ENCODE peak calls at places on chromosome 2, in ten cellular contexts. G, U, Q, Z, E, S, H, M, T and I are unnamed samples. For H3K4me1, the result is how much of the 10 kb centered on the place peaks cover.

GRCh38 chr2:48341556-48342133 is 188.3 kb upstream of the STON1 start:
- DNase-seq in H (no peak), G (no peak), E (no peak), M (no peak), T (no peak), U (no peak), Z (no peak), S (no peak), Q (no peak), I (no peak)

GRCh38 chr2:65198737-65199136 is 28.9 kb upstream of the ACTR2 start:
- DNase-seq in H (peak), Z (no peak), M (no peak), E (no peak), S (peak), U (no peak), G (no peak), Q (peak), T (no peak), I (peak)

GRCh38 chr2:134307334-134307733 is 53.5 kb downstream of the MGAT5 start:
- DNase-seq in T (no peak), G (no peak), S (no peak), H (no peak), Q (no peak), M (no peak), E (no peak), Z (no peak), U (no peak), I (no peak)

GRCh38 chr2:18178736-18179349 is 300.4 kb downstream of the KCNS3 start:
- DNase-seq in E (peak), G (no peak), H (peak), T (peak), Z (no peak), Q (no peak), M (peak), U (no peak), S (peak), I (no peak)

GRCh38 chr2:23092831-23093230 is 292.1 kb upstream of the KLHL29 start:
- DNase-seq in M (peak), U (no peak), T (peak), G (no peak), E (peak), H (no peak), S (peak), Z (no peak), Q (no peak), I (no peak)

GRCh38 chr2:55957142-55957541 is 33.6 kb upstream of the EFEMP1 start:
- DNase-seq in E (no peak), T (no peak), S (no peak), M (no peak), G (no peak), Q (no peak), H (peak), U (no peak), Z (no peak), I (no peak)

GRCh38 chr2:30385327-30385726 is 61.7 kb upstream of the LCLAT1 start:
- DNase-seq in Z (no peak), M (no peak), H (peak), T (peak), S (peak), E (peak), Q (no peak), U (no peak), G (no peak), I (no peak)

GRCh38 chr2:107936427-107937359 is 49.6 kb upstream of the SLC5A7 start:
- DNase-seq in E (peak), M (peak), S (no peak), Q (no peak), T (peak), H (no peak), Z (no peak), G (no peak), U (no peak), I (no peak)

GRCh38 chr2:206635016-206635415 is 7.3 kb upstream of the FAM237A start:
- DNase-seq in M (no peak), Z (no peak), G (no peak), T (no peak), Q (no peak), H (peak), S (no peak), U (no peak), E (no peak), I (no peak)

GRCh38 chr2:158407031-158407430 is 49.5 kb downstream of the CCDC148 start:
- DNase-seq in G (no peak), E (no peak), U (no peak), S (no peak), Q (no peak), H (no peak), M (no peak), Z (no peak), T (no peak), I (no peak)

GRCh38 chr2:7620255-7620654 is 703.0 kb downstream of the RNF144A start:
- DNase-seq in S (no peak), Q (no peak), G (no peak), U (no peak), H (no peak), T (peak), E (no peak), Z (no peak), M (no peak), I (no peak)

GRCh38 chr2:210199186-210199765 is 26.0 kb downstream of the ACADL start:
- DNase-seq in Q (no peak), M (peak), Z (no peak), S (peak), G (no peak), E (peak), U (no peak), T (peak), H (peak), I (no peak)

GRCh38 chr2:216696751-216697560 is 1.6 kb upstream of the IGFBP5 start:
- DNase-seq in M (peak), Z (no peak), Q (no peak), T (peak), E (peak), S (peak), G (no peak), H (peak), U (no peak), I (no peak)

GRCh38 chr2:69356471-69356870 is 30.6 kb downstream of the GFPT1 start:
- DNase-seq in G (no peak), M (no peak), Q (no peak), T (no peak), E (no peak), Z (no peak), H (no peak), U (no peak), S (no peak), I (no peak)

GRCh38 chr2:234969329-234970157 is 17.7 kb downstream of the SH3BP4 start:
- DNase-seq in Z (no peak), M (no peak), T (no peak), S (no peak), U (no peak), E (no peak), H (no peak), G (no peak), Q (no peak), I (no peak)

GRCh38 chr2:74204436-74204835 is 6.0 kb downstream of the MTHFD2 start:
- DNase-seq in Z (no peak), Q (no peak), M (no peak), H (no peak), T (no peak), G (no peak), E (no peak), S (no peak), U (no peak), I (no peak)

GRCh38 chr2:74201196-74201595 is 2.8 kb downstream of the MTHFD2 start:
- DNase-seq in Z (no peak), G (no peak), T (no peak), Q (no peak), H (no peak), S (no peak), U (no peak), M (no peak), E (no peak), I (no peak)

GRCh38 chr2:74199275-74199701 is 873 bp downstream of the MTHFD2 start:
- DNase-seq in G (no peak), E (no peak), U (no peak), Q (no peak), Z (no peak), M (no peak), H (no peak), S (no peak), T (no peak), I (no peak)

GRCh38 chr2:74199871-74200305 is 1.5 kb downstream of the MTHFD2 start:
- DNase-seq in T (peak), G (no peak), Z (no peak), Q (no peak), U (no peak), M (no peak), H (no peak), S (peak), E (no peak), I (no peak)

GRCh38 chr2:74201596-74201995 is 3.2 kb downstream of the MTHFD2 start:
- DNase-seq in T (no peak), M (no peak), U (peak), G (no peak), H (peak), Q (no peak), S (peak), E (no peak), Z (no peak), I (no peak)
- H3K4me3 ChIP-seq in T (no peak), M (no peak), U (peak), G (no peak), H (no peak), Q (peak), S (no peak), E (peak), Z (no peak), I (peak)

GRCh38 chr2:101698419-101699190 is 1.1 kb downstream of the MAP4K4 start:
- DNase-seq in S (no peak), G (no peak), E (peak), T (no peak), H (peak), U (no peak), M (no peak), Z (no peak), Q (no peak), I (no peak)
- TF ChIP-seq CTCF in S (no peak), G (no peak), E (no peak), T (no peak), H (no peak), U (no peak), M (no peak), Z (no peak), Q (no peak), I (no peak)

GRCh38 chr2:127101048-127101611 is 5.8 kb downstream of the BIN1 start:
- DNase-seq in H (no peak), Q (no peak), Z (no peak), U (no peak), S (no peak), E (no peak), G (peak), T (no peak), M (no peak), I (no peak)
- H3K4me1 ChIP-seq in H (under half), Q (under half), Z (under half), U (under half), S (under half), E (under half), G (under half), T (under half), M (under half), I (half or more)

GRCh38 chr2:32864337-32864736 is 82.4 kb upstream of the LTBP1 start:
- DNase-seq in H (peak), M (no peak), Q (no peak), E (no peak), Z (no peak), U (no peak), T (no peak), G (no peak), S (peak), I (no peak)
- H3K4me3 ChIP-seq in H (no peak), M (no peak), Q (no peak), E (no peak), Z (no peak), U (no peak), T (no peak), G (no peak), S (no peak), I (no peak)

GRCh38 chr2:164952057-164952702 is 3.1 kb downstream of the SLC38A11 start:
- DNase-seq in H (no peak), Z (no peak), S (no peak), M (no peak), U (no peak), T (no peak), E (no peak), G (peak), Q (no peak), I (no peak)

GRCh38 chr2:164960159-164960558 is 4.8 kb upstream of the SLC38A11 start:
- DNase-seq in M (no peak), Z (no peak), Q (no peak), H (no peak), U (no peak), S (no peak), T (no peak), E (no peak), G (no peak), I (no peak)

GRCh38 chr2:164953279-164953678 is 2.0 kb downstream of the SLC38A11 start:
- DNase-seq in T (no peak), Q (no peak), U (no peak), S (no peak), Z (no peak), M (no peak), H (no peak), G (no peak), E (no peak), I (no peak)

GRCh38 chr2:164954186-164954585 is 1.1 kb downstream of the SLC38A11 start:
- DNase-seq in H (no peak), M (no peak), T (no peak), Q (no peak), U (no peak), Z (no peak), E (no peak), S (no peak), G (no peak), I (no peak)

GRCh38 chr2:164954954-164955701 is at the start of gene SLC38A11:
- DNase-seq in E (peak), U (no peak), G (peak), Z (peak), T (no peak), H (no peak), Q (peak), S (no peak), M (no peak), I (peak)
- TF ChIP-seq CTCF in E (peak), U (no peak), G (no peak), Z (no peak), T (no peak), H (no peak), Q (peak), S (peak), M (no peak), I (no peak)

GRCh38 chr2:43155842-43156511 is 70.4 kb downstream of the ZFP36L2 start:
- DNase-seq in T (no peak), U (no peak), M (no peak), E (no peak), G (peak), H (no peak), Z (no peak), S (no peak), Q (no peak), I (no peak)
- H3K4me1 ChIP-seq in T (under half), U (under half), M (under half), E (under half), G (under half), H (under half), Z (under half), S (under half), Q (half or more), I (under half)